ENCODE peak calls at places on chromosomes 4 and X, in six cellular contexts. J, N, H, Q, O and K are unnamed samples.
A peak's percentile ranks its signal among the peaks of the same experiment; 100 is the strongest.

GRCh38 chr4:150136036-150136435 is 57.8 kb downstream of the DCLK2 start:
- DNase-seq in J (no peak), N (no peak), H (no peak), Q (peak; percentile 76), O (no peak), K (no peak)

GRCh38 chrX:103540145-103540544 is 20.9 kb upstream of the RAB40A start:
- DNase-seq in J (peak; percentile 43), N (no peak), H (no peak), Q (peak; percentile 49), O (no peak), K (peak; percentile 26)

GRCh38 chr4:14559641-14560040 is 442.6 kb upstream of the CPEB2 start:
- DNase-seq in J (no peak), N (no peak), H (no peak), Q (no peak), O (no peak), K (no peak)

GRCh38 chrX:482702-483203 is 96.0 kb upstream of the PPP2R3B start:
- DNase-seq in J (no peak), N (no peak), H (no peak), Q (no peak), O (no peak), K (no peak)

GRCh38 chrX:15549189-15550012 is 48.8 kb downstream of the BMX start:
- DNase-seq in J (no peak), N (no peak), H (no peak), Q (no peak), O (no peak), K (peak; percentile 7)

GRCh38 chr4:137909910-137910309 is 332.2 kb downstream of the SLC7A11 start:
- DNase-seq in J (no peak), N (no peak), H (no peak), Q (no peak), O (no peak), K (peak; percentile 53)

GRCh38 chr4:98662619-98663225 is 4.3 kb upstream of the TSPAN5 start:
- DNase-seq in J (no peak), N (no peak), H (no peak), Q (peak; percentile 96), O (no peak), K (no peak)

GRCh38 chr4:109078724-109079123 is 223.7 kb downstream of the COL25A1 start:
- DNase-seq in J (no peak), N (no peak), H (no peak), Q (peak; percentile 95), O (no peak), K (peak; percentile 66)

GRCh38 chr4:2799444-2799911 is 6.6 kb downstream of the SH3BP2 start:
- DNase-seq in J (no peak), N (no peak), H (peak; percentile 26), Q (no peak), O (no peak), K (no peak)

GRCh38 chr4:151418856-151419255 is 9.9 kb downstream of the FHIP1A start:
- DNase-seq in J (peak; percentile 55), N (no peak), H (no peak), Q (no peak), O (no peak), K (no peak)

GRCh38 chr4:105060628-105061027 is 86.0 kb upstream of the TET2 start:
- DNase-seq in J (peak; percentile 61), N (no peak), H (no peak), Q (peak; percentile 82), O (no peak), K (peak; percentile 25)

GRCh38 chr4:147101678-147102077 is 156.0 kb upstream of the TTC29 start:
- DNase-seq in J (no peak), N (no peak), H (no peak), Q (no peak), O (no peak), K (no peak)

GRCh38 chrX:30653415-30654131 is at the start of gene GK:
- DNase-seq in J (peak; percentile 12), N (no peak), H (peak; percentile 14), Q (no peak), O (no peak), K (peak; percentile 14)

GRCh38 chr4:6991771-6992557 is 51.2 kb upstream of the TADA2B start:
- DNase-seq in J (peak; percentile 96), N (peak; percentile 44), H (no peak), Q (peak; percentile 95), O (no peak), K (peak; percentile 94)

GRCh38 chrX:37862851-37863250 is 15.5 kb upstream of the DYNLT3 start:
- DNase-seq in J (no peak), N (no peak), H (no peak), Q (no peak), O (no peak), K (no peak)

GRCh38 chr4:151653548-151653918 is 107.3 kb downstream of the GATB start:
- DNase-seq in J (no peak), N (no peak), H (no peak), Q (no peak), O (no peak), K (no peak)

GRCh38 chr4:22962186-22962786 is 269.5 kb downstream of the GBA3 start:
- DNase-seq in J (peak; percentile 23), N (no peak), H (no peak), Q (peak; percentile 45), O (no peak), K (peak; percentile 61)

GRCh38 chr4:73917081-73917501 is 47.9 kb downstream of the CXCL1 start:
- DNase-seq in J (peak; percentile 95), N (peak; percentile 66), H (no peak), Q (peak; percentile 97), O (no peak), K (peak; percentile 92)

GRCh38 chr4:83362492-83363329 is 28.1 kb upstream of the HPSE start:
- DNase-seq in J (peak; percentile 32), N (peak; percentile 29), H (no peak), Q (peak; percentile 55), O (no peak), K (peak; percentile 51)

GRCh38 chr4:2867758-2868491 is 24.3 kb downstream of the ADD1 start:
- DNase-seq in J (no peak), N (no peak), H (no peak), Q (peak; percentile 34), O (no peak), K (no peak)

GRCh38 chrX:17818729-17819128 is 42.4 kb downstream of the RAI2 start:
- DNase-seq in J (no peak), N (no peak), H (no peak), Q (no peak), O (no peak), K (no peak)

GRCh38 chrX:9635805-9636204 is 129.8 kb downstream of the GPR143 start:
- DNase-seq in J (no peak), N (no peak), H (no peak), Q (no peak), O (no peak), K (no peak)

GRCh38 chr4:2389691-2390090 is 28.8 kb downstream of the ZFYVE28 start:
- DNase-seq in J (no peak), N (no peak), H (no peak), Q (no peak), O (no peak), K (no peak)

GRCh38 chrX:130974323-130974722 is 71.3 kb upstream of the ENOX2 start:
- DNase-seq in J (peak; percentile 28), N (no peak), H (no peak), Q (peak; percentile 70), O (no peak), K (no peak)

GRCh38 chr4:55255171-55255570 is 90.9 kb upstream of the SRD5A3 start:
- DNase-seq in J (no peak), N (no peak), H (no peak), Q (peak; percentile 64), O (no peak), K (no peak)

GRCh38 chr4:160928482-160928881 is 1235.3 kb downstream of the FSTL5 start:
- DNase-seq in J (no peak), N (no peak), H (no peak), Q (no peak), O (no peak), K (no peak)

GRCh38 chr4:24802648-24803047 is 7.3 kb downstream of the SOD3 start:
- DNase-seq in J (no peak), N (no peak), H (no peak), Q (peak; percentile 29), O (peak; percentile 77), K (no peak)

GRCh38 chr4:786861-787300 is 39.0 kb downstream of the CPLX1 start:
- DNase-seq in J (no peak), N (no peak), H (no peak), Q (no peak), O (no peak), K (no peak)
- TF ChIP-seq CTCF in J (no peak), N (no peak), H (no peak), Q (no peak), O (peak; percentile 24), K (no peak)

GRCh38 chr4:61922766-61923165 is 722.6 kb downstream of the ADGRL3 start:
- DNase-seq in J (no peak), N (peak; percentile 61), H (no peak), Q (no peak), O (no peak), K (peak; percentile 18)

GRCh38 chr4:61918507-61919462 is 718.7 kb downstream of the ADGRL3 start:
- DNase-seq in J (no peak), N (no peak), H (no peak), Q (no peak), O (no peak), K (no peak)

GRCh38 chr4:61923179-61923578 is 723.1 kb downstream of the ADGRL3 start:
- DNase-seq in J (no peak), N (peak; percentile 18), H (no peak), Q (peak; percentile 9), O (no peak), K (no peak)

GRCh38 chr4:61921890-61922289 is 721.8 kb downstream of the ADGRL3 start:
- DNase-seq in J (no peak), N (no peak), H (no peak), Q (no peak), O (no peak), K (no peak)

GRCh38 chr4:61924131-61924530 is 724.0 kb downstream of the ADGRL3 start:
- DNase-seq in J (no peak), N (no peak), H (no peak), Q (no peak), O (no peak), K (no peak)
- TF ChIP-seq CTCF in J (no peak), N (no peak), H (no peak), Q (no peak), O (no peak), K (no peak)

GRCh38 chrX:110346681-110347080 is 12.0 kb upstream of the RTL9 start:
- DNase-seq in J (no peak), N (no peak), H (no peak), Q (peak; percentile 7), O (no peak), K (no peak)
- TF ChIP-seq CTCF in J (no peak), N (no peak), H (no peak), Q (no peak), O (no peak), K (no peak)

GRCh38 chr4:38464328-38464727 is 199.7 kb upstream of the KLF3 start:
- DNase-seq in J (no peak), N (no peak), H (no peak), Q (no peak), O (peak; percentile 66), K (no peak)

GRCh38 chr4:38463268-38463958 is 200.6 kb upstream of the KLF3 start:
- DNase-seq in J (no peak), N (no peak), H (no peak), Q (no peak), O (no peak), K (no peak)

GRCh38 chr4:38467296-38467695 is 196.7 kb upstream of the KLF3 start:
- DNase-seq in J (no peak), N (no peak), H (no peak), Q (no peak), O (no peak), K (no peak)

GRCh38 chr4:38468491-38468890 is 195.5 kb upstream of the KLF3 start:
- DNase-seq in J (no peak), N (no peak), H (no peak), Q (no peak), O (peak; percentile 39), K (no peak)

GRCh38 chr4:38466401-38466800 is 197.6 kb upstream of the KLF3 start:
- DNase-seq in J (no peak), N (no peak), H (no peak), Q (no peak), O (peak; percentile 75), K (no peak)
- TF ChIP-seq CTCF in J (no peak), N (no peak), H (no peak), Q (no peak), O (no peak), K (no peak)